ENCODE peak calls at places on chromosomes 16 and 17, in nine cellular contexts. Z is germinal center; W is activated CD8-positive, alpha-beta memory T cell treated with anti-CD3 and anti-CD28 coated beads for 4 hours; T is AG08395; U is stimulated activated CD8-positive, alpha-beta memory T cell treated with anti-CD3 and anti-CD28 coated beads, Interleukin-4, amount 100 ng/mL, for 4 hours; Y is adrenal gland; I is naive thymus-derived CD8-positive, alpha-beta T cell; L is GM20000; C is RCC 7860. O is an unnamed sample.
A peak's percentile ranks its signal among the peaks of the same experiment; 100 is the strongest.

GRCh38 chr17:52106638-52107261 is 51.8 kb downstream of the CA10 start:
- DNase-seq in U (peak; percentile 9), L (peak; percentile 47), C (peak; percentile 40), Y (peak; percentile 64), T (peak; percentile 40), W (no peak), I (no peak), Z (peak; percentile 31), O (no peak)

GRCh38 chr16:27225536-27226360 is 22.4 kb downstream of the KDM8 start:
- DNase-seq in Z (no peak), C (no peak), U (no peak), L (no peak), Y (no peak), I (no peak), T (no peak), W (no peak), O (no peak)

GRCh38 chr17:62725791-62726249 is 82.3 kb downstream of the MARCHF10 start:
- DNase-seq in U (no peak), C (no peak), Y (no peak), W (no peak), Z (no peak), I (no peak), T (no peak), L (no peak), O (no peak)

GRCh38 chr17:59131131-59131530 is 23.9 kb downstream of the SKA2 start:
- DNase-seq in Z (no peak), I (no peak), Y (no peak), U (no peak), C (no peak), L (no peak), T (no peak), W (no peak), O (no peak)

GRCh38 chr17:43830510-43831145 is 2.3 kb downstream of the MPP3 start:
- DNase-seq in Y (no peak), I (no peak), Z (no peak), C (no peak), U (no peak), W (no peak), L (no peak), T (no peak), O (no peak)

GRCh38 chr17:21549107-21549687 is 143.1 kb upstream of the KCNJ18 start:
- DNase-seq in U (no peak), W (no peak), Y (no peak), I (no peak), C (peak; percentile 53), Z (no peak), L (no peak), T (no peak), O (no peak)

GRCh38 chr17:78925662-78926555 is 722 bp upstream of the TIMP2 start:
- DNase-seq in T (peak; percentile 91), Y (peak; percentile 75), U (no peak), I (no peak), C (no peak), W (no peak), Z (no peak), L (no peak), O (no peak)

GRCh38 chr17:27569257-27569722 is 61.7 kb upstream of the LGALS9 start:
- DNase-seq in I (peak; percentile 40), C (no peak), T (no peak), L (peak; percentile 58), U (peak; percentile 17), Y (peak; percentile 54), W (peak; percentile 28), Z (peak; percentile 66), O (peak; percentile 13)

GRCh38 chr17:78678711-78679110 is 101.5 kb upstream of the DNAH17 start:
- DNase-seq in Z (no peak), Y (no peak), U (no peak), L (no peak), T (no peak), W (no peak), C (no peak), I (no peak), O (no peak)

GRCh38 chr17:65290041-65290440 is 152.9 kb downstream of the RGS9 start:
- DNase-seq in C (no peak), I (no peak), U (no peak), L (no peak), Y (no peak), Z (no peak), W (no peak), T (no peak), O (no peak)

GRCh38 chr16:50861926-50862325 is 120.0 kb downstream of the CYLD start:
- DNase-seq in W (no peak), L (no peak), C (peak; percentile 26), Y (no peak), U (no peak), T (peak; percentile 45), I (no peak), Z (no peak), O (no peak)

GRCh38 chr17:57523926-57524634 is 221.0 kb downstream of the CCDC182 start:
- DNase-seq in I (no peak), L (no peak), Z (no peak), T (peak; percentile 62), W (no peak), U (no peak), Y (peak; percentile 88), C (peak; percentile 63), O (no peak)

GRCh38 chr16:31868701-31869167 is 4.9 kb upstream of the ZNF267 start:
- DNase-seq in W (peak; percentile 64), Z (peak; percentile 62), T (peak; percentile 75), C (peak; percentile 44), U (peak; percentile 83), I (peak; percentile 78), L (peak; percentile 58), Y (peak; percentile 92), O (peak; percentile 65)

GRCh38 chr17:692116-692515 is 22.5 kb downstream of the VPS53 start:
- DNase-seq in Z (no peak), C (peak; percentile 86), U (no peak), I (no peak), Y (no peak), T (peak; percentile 54), L (no peak), W (no peak), O (no peak)

GRCh38 chr16:9090101-9090959 is 1.1 kb upstream of the HAPSTR1 start:
- DNase-seq in T (no peak), C (no peak), U (no peak), L (peak; percentile 54), I (peak; percentile 42), Y (peak; percentile 57), W (no peak), Z (peak; percentile 52), O (peak; percentile 26)

GRCh38 chr17:2364132-2365116 is 27.1 kb downstream of the SGSM2 start:
- DNase-seq in L (no peak), U (no peak), Y (no peak), C (no peak), W (no peak), T (no peak), Z (no peak), I (no peak), O (no peak)

GRCh38 chr16:24580665-24581064 is 41.3 kb downstream of the RBBP6 start:
- DNase-seq in Y (no peak), U (no peak), Z (no peak), W (no peak), L (no peak), T (peak; percentile 57), C (no peak), I (no peak), O (no peak)

GRCh38 chr17:57097832-57098421 is 12.9 kb downstream of the AKAP1 start:
- DNase-seq in L (no peak), Z (no peak), W (no peak), C (no peak), Y (peak; percentile 67), T (peak; percentile 90), I (no peak), U (no peak), O (no peak)

GRCh38 chr17:38587956-38588771 is 17.6 kb downstream of the SRCIN1 start:
- DNase-seq in Y (no peak), C (no peak), L (no peak), W (no peak), I (no peak), Z (no peak), U (no peak), T (no peak), O (no peak)

GRCh38 chr16:85625485-85626117 is 12.5 kb downstream of the GSE1 start:
- DNase-seq in W (no peak), Z (no peak), L (no peak), Y (no peak), I (no peak), T (no peak), U (no peak), C (no peak), O (no peak)

GRCh38 chr16:88927010-88927409 is 50.0 kb downstream of the CBFA2T3 start:
- DNase-seq in W (no peak), C (no peak), U (no peak), I (no peak), L (no peak), Z (no peak), Y (peak; percentile 87), T (no peak), O (no peak)

GRCh38 chr16:1323296-1324239 is 9.9 kb upstream of the BAIAP3 start:
- DNase-seq in Y (no peak), T (no peak), C (no peak), Z (no peak), L (no peak), U (no peak), I (no peak), W (no peak), O (no peak)

GRCh38 chr16:66954097-66954659 is 6.9 kb upstream of the CES3 start:
- DNase-seq in U (peak; percentile 65), T (peak; percentile 88), Y (peak; percentile 87), C (peak; percentile 52), W (peak; percentile 38), L (peak; percentile 79), I (peak; percentile 71), Z (peak; percentile 77), O (peak; percentile 25)

GRCh38 chr16:72800524-72800923 is 247.4 kb downstream of the ZFHX3 start:
- DNase-seq in L (no peak), W (no peak), Y (no peak), T (no peak), U (no peak), Z (no peak), C (no peak), I (no peak), O (no peak)

GRCh38 chr17:61157246-61157887 is 242.3 kb upstream of the TBX2 start:
- DNase-seq in Z (no peak), W (no peak), L (no peak), U (no peak), I (no peak), Y (peak; percentile 38), T (peak; percentile 66), C (peak; percentile 69), O (no peak)

GRCh38 chr16:88387941-88388627 is 5.3 kb downstream of the ZNF469 start:
- DNase-seq in C (peak; percentile 48), I (no peak), L (no peak), Z (no peak), W (no peak), Y (peak; percentile 52), T (peak; percentile 67), U (no peak), O (peak; percentile 34)

GRCh38 chr16:73019456-73020362 is 28.2 kb downstream of the ZFHX3 start:
- DNase-seq in L (no peak), C (peak; percentile 78), W (no peak), T (no peak), Z (no peak), U (no peak), I (no peak), Y (peak; percentile 62), O (no peak)

GRCh38 chr17:17947966-17948365 is 24.2 kb downstream of the TOM1L2 start:
- DNase-seq in L (no peak), U (no peak), Z (no peak), W (no peak), C (no peak), Y (no peak), I (no peak), T (no peak), O (no peak)

GRCh38 chr16:19223235-19223847 is 55.3 kb downstream of the SYT17 start:
- DNase-seq in T (no peak), L (no peak), I (no peak), C (no peak), Z (peak; percentile 33), Y (peak; percentile 64), U (no peak), W (no peak), O (no peak)

GRCh38 chr17:20225162-20226115 is 216.3 kb downstream of the SPECC1 start:
- DNase-seq in Z (no peak), I (no peak), U (no peak), C (no peak), Y (no peak), W (no peak), T (no peak), L (no peak), O (no peak)

GRCh38 chr17:17366941-17367885 is 64.0 kb downstream of the NT5M start:
- DNase-seq in Z (no peak), I (no peak), T (no peak), L (no peak), Y (no peak), U (no peak), C (no peak), W (no peak), O (no peak)

O was measured in nucleus accumbens.